ENCODE peak calls at places on chromosomes 6 and 20, in four cellular contexts. D is psoas muscle, G is HL-60, Y is type B pancreatic cell. L is an unnamed sample.

GRCh38 chr6:94213176-94213575 is 793.8 kb upstream of the EPHA7 start:
- DNase-seq in Y (no peak), D (no peak), G (no peak), L (no peak)

GRCh38 chr6:111846511-111847409 is 26.5 kb downstream of the FYN start:
- DNase-seq in G (no peak), D (no peak), Y (no peak), L (no peak)

GRCh38 chr6:7172605-7173185 is 64.9 kb downstream of the RREB1 start:
- DNase-seq in D (peak), Y (no peak), G (no peak), L (no peak)

GRCh38 chr20:37228656-37229055 is 33.0 kb downstream of the GHRH start:
- DNase-seq in Y (no peak), G (no peak), D (peak), L (no peak)

GRCh38 chr6:122696079-122696478 is 83.4 kb upstream of the FABP7 start:
- DNase-seq in G (no peak), D (no peak), Y (no peak), L (no peak)

GRCh38 chr20:35129647-35130069 is 17.5 kb downstream of the EDEM2 start:
- DNase-seq in Y (no peak), D (no peak), G (no peak), L (no peak)

GRCh38 chr6:9139762-9140161 is 704.4 kb upstream of the SLC35B3 start:
- DNase-seq in Y (no peak), G (no peak), D (no peak), L (no peak)

GRCh38 chr20:17610566-17611289 is 40.9 kb downstream of the DSTN start:
- DNase-seq in D (peak), Y (no peak), G (no peak), L (no peak)

GRCh38 chr20:39823239-39823638 is 861.1 kb downstream of the DHX35 start:
- DNase-seq in Y (no peak), D (no peak), G (no peak), L (no peak)

GRCh38 chr6:134537146-134537555 is 219.2 kb upstream of the SGK1 start:
- DNase-seq in Y (no peak), G (no peak), D (no peak), L (no peak)

GRCh38 chr6:131979515-131980337 is 28.6 kb upstream of the CCN2 start:
- DNase-seq in Y (no peak), G (no peak), D (no peak), L (no peak)

GRCh38 chr6:35493307-35493983 is 3.4 kb downstream of the TEAD3 start:
- DNase-seq in G (no peak), Y (no peak), D (no peak), L (no peak)

GRCh38 chr6:80467408-80467807 is 360.9 kb downstream of the BCKDHB start:
- DNase-seq in D (no peak), Y (no peak), G (no peak), L (no peak)

GRCh38 chr20:63847374-63848002 is 13.8 kb upstream of the ABHD16B start:
- DNase-seq in G (peak), D (no peak), Y (no peak), L (peak)

GRCh38 chr6:157860505-157860991 is 37.5 kb downstream of the SNX9 start:
- DNase-seq in D (no peak), G (no peak), Y (no peak), L (no peak)

GRCh38 chr6:168052291-168052891 is 26.6 kb downstream of the FRMD1 start:
- DNase-seq in Y (no peak), D (no peak), G (no peak), L (no peak)

GRCh38 chr6:20769651-20770050 is 235.4 kb downstream of the CDKAL1 start:
- DNase-seq in D (no peak), G (no peak), Y (no peak), L (no peak)

GRCh38 chr20:35463455-35464300 is 8.3 kb downstream of the CEP250 start:
- DNase-seq in D (no peak), Y (no peak), G (peak), L (peak)

GRCh38 chr20:44231713-44232468 is 15.2 kb upstream of the GDAP1L1 start:
- DNase-seq in D (no peak), Y (no peak), G (no peak), L (no peak)

GRCh38 chr6:130019796-130020105 is 1.4 kb downstream of the L3MBTL3 start:
- DNase-seq in Y (no peak), D (no peak), G (no peak), L (no peak)

GRCh38 chr6:145887969-145888368 is 73.4 kb upstream of the FBXO30 start:
- DNase-seq in G (peak), D (no peak), Y (no peak), L (no peak)

GRCh38 chr6:111162504-111162903 is 75.2 kb downstream of the SLC16A10 start:
- DNase-seq in Y (no peak), D (no peak), G (no peak), L (no peak)

GRCh38 chr6:6891949-6892461 is 215.8 kb upstream of the RREB1 start:
- DNase-seq in Y (no peak), D (peak), G (peak), L (no peak)

GRCh38 chr6:20837189-20837588 is 302.9 kb downstream of the CDKAL1 start:
- DNase-seq in D (no peak), Y (no peak), G (no peak), L (no peak)

GRCh38 chr6:139060332-139060731 is 31.8 kb downstream of the ABRACL start:
- DNase-seq in D (no peak), G (peak), Y (no peak), L (no peak)

GRCh38 chr20:8854566-8854965 is 214.3 kb upstream of the PLCB4 start:
- DNase-seq in D (peak), Y (no peak), G (no peak), L (no peak)

GRCh38 chr6:29947292-29947980 is 5.1 kb downstream of the HLA-A start:
- DNase-seq in G (no peak), D (no peak), Y (no peak), L (no peak)

GRCh38 chr20:43537921-43538854 is 20.6 kb upstream of the SGK2 start:
- DNase-seq in D (peak), Y (no peak), G (peak), L (no peak)

GRCh38 chr6:41878246-41878645 is 16.9 kb downstream of the USP49 start:
- DNase-seq in G (no peak), D (no peak), Y (no peak), L (no peak)

GRCh38 chr6:157148391-157149323 is 174.7 kb downstream of the TMEM242 start:
- DNase-seq in G (no peak), D (peak), Y (no peak), L (no peak)

GRCh38 chr6:97150932-97151331 is 132.1 kb downstream of the MMS22L start:
- DNase-seq in Y (no peak), D (no peak), G (no peak), L (no peak)

GRCh38 chr6:73803562-73804221 is 107.7 kb downstream of the CD109 start:
- DNase-seq in G (peak), Y (no peak), D (no peak), L (peak)

GRCh38 chr6:43738877-43739641 is 31.0 kb upstream of the VEGFA start:
- DNase-seq in D (no peak), G (no peak), Y (no peak), L (no peak)

GRCh38 chr6:21505574-21505990 is 88.0 kb upstream of the SOX4 start:
- DNase-seq in Y (no peak), D (no peak), G (no peak), L (no peak)

GRCh38 chr20:50475879-50476292 is 34.3 kb upstream of the PTPN1 start:
- DNase-seq in Y (no peak), G (no peak), D (no peak), L (no peak)

GRCh38 chr6:160070831-160071230 is 50.8 kb upstream of the SLC22A1 start:
- DNase-seq in D (no peak), G (no peak), Y (no peak), L (no peak)

GRCh38 chr6:107488875-107489635 is 862 bp upstream of the SOBP start:
- DNase-seq in Y (no peak), G (peak), D (peak), L (no peak)

GRCh38 chr6:86526238-86526637 is 411.1 kb upstream of the HTR1E start:
- DNase-seq in G (no peak), Y (no peak), D (no peak), L (no peak)

GRCh38 chr6:74879234-74879633 is 326.6 kb downstream of the COL12A1 start:
- DNase-seq in G (no peak), D (no peak), Y (no peak), L (no peak)

L was measured in iPS DF 6.9.